ENCODE peak calls at places on chromosomes 4 and X, in seven cellular contexts. B is gastrocnemius medialis, Q is lung, W is AG10803, A is natural killer cell, L is fibroblast of lung, K is GM23338. G is an unnamed sample.

GRCh38 chr4:123672987-123673386 is 276.4 kb downstream of the SPRY1 start:
- DNase-seq in B (no peak), Q (no peak), W (peak), A (no peak), L (peak), K (no peak), G (no peak)

GRCh38 chrX:37846141-37846540 is 1.2 kb downstream of the DYNLT3 start:
- DNase-seq in B (no peak), Q (no peak), W (no peak), A (no peak), L (peak), K (no peak), G (no peak)

GRCh38 chrX:30060718-30061117 is 154.6 kb upstream of the MAGEB2 start:
- DNase-seq in B (no peak), Q (no peak), W (no peak), A (no peak), L (peak), K (peak), G (no peak)

GRCh38 chr4:133801858-133802257 is 399.7 kb downstream of the PABPC4L start:
- DNase-seq in B (no peak), Q (no peak), W (no peak), A (no peak), L (no peak), K (peak), G (no peak)

GRCh38 chr4:15149234-15149841 is 147.1 kb downstream of the CPEB2 start:
- DNase-seq in B (no peak), Q (no peak), W (peak), A (no peak), L (peak), K (no peak), G (peak)

GRCh38 chrX:8105531-8105930 is 65.5 kb downstream of the VCX2 start:
- DNase-seq in B (no peak), Q (no peak), W (no peak), A (no peak), L (no peak), K (no peak), G (no peak)

GRCh38 chr4:73450398-73451004 is 14.5 kb downstream of the AFP start:
- DNase-seq in B (no peak), Q (no peak), W (peak), A (no peak), L (peak), K (peak), G (no peak)

GRCh38 chr4:119697887-119698393 is 69.3 kb upstream of the PDE5A start:
- DNase-seq in B (no peak), Q (no peak), W (no peak), A (no peak), L (no peak), K (no peak), G (no peak)

GRCh38 chrX:39174761-39175417 is 373.6 kb downstream of the MID1IP1 start:
- DNase-seq in B (no peak), Q (no peak), W (no peak), A (peak), L (no peak), K (no peak), G (no peak)

GRCh38 chrX:18290200-18290599 is 64.3 kb downstream of the SCML2 start:
- DNase-seq in B (no peak), Q (no peak), W (peak), A (no peak), L (no peak), K (peak), G (no peak)

GRCh38 chrX:72121381-72121780 is 10.3 kb downstream of the RTL5 start:
- DNase-seq in B (peak), Q (peak), W (peak), A (peak), L (peak), K (no peak), G (no peak)

GRCh38 chrX:633655-634305 is 3.2 kb downstream of the SHOX start:
- DNase-seq in B (no peak), Q (no peak), W (no peak), A (no peak), L (no peak), K (peak), G (no peak)

GRCh38 chrX:129736491-129736890 is 2.3 kb upstream of the XPNPEP2 start:
- DNase-seq in B (no peak), Q (no peak), W (no peak), A (no peak), L (no peak), K (no peak), G (no peak)

GRCh38 chr4:23219779-23220408 is 527.2 kb downstream of the GBA3 start:
- DNase-seq in B (no peak), Q (no peak), W (no peak), A (no peak), L (no peak), K (peak), G (no peak)

GRCh38 chr4:159271857-159272256 is 169.0 kb downstream of the RAPGEF2 start:
- DNase-seq in B (no peak), Q (no peak), W (no peak), A (no peak), L (no peak), K (no peak), G (no peak)

GRCh38 chrX:37348237-37349130 is 680 bp upstream of the PRRG1 start:
- DNase-seq in B (no peak), Q (no peak), W (peak), A (no peak), L (peak), K (no peak), G (no peak)

GRCh38 chr4:82780398-82781231 is 18.0 kb downstream of the SCD5 start:
- DNase-seq in B (no peak), Q (peak), W (no peak), A (no peak), L (peak), K (peak), G (no peak)

GRCh38 chr4:181443003-181443402 is 800.2 kb upstream of the TENM3 start:
- DNase-seq in B (no peak), Q (no peak), W (no peak), A (no peak), L (no peak), K (no peak), G (no peak)

GRCh38 chr4:26176621-26177121 is 144.1 kb upstream of the RBPJ start:
- DNase-seq in B (no peak), Q (no peak), W (peak), A (no peak), L (peak), K (no peak), G (no peak)

GRCh38 chr4:80798082-80798481 is 232.4 kb upstream of the BMP3 start:
- DNase-seq in B (no peak), Q (no peak), W (no peak), A (no peak), L (no peak), K (no peak), G (no peak)

GRCh38 chr4:85127653-85128052 is 161.2 kb upstream of the WDFY3 start:
- DNase-seq in B (no peak), Q (no peak), W (peak), A (no peak), L (peak), K (peak), G (peak)

GRCh38 chr4:95421869-95422268 is 126.9 kb downstream of the UNC5C start:
- DNase-seq in B (no peak), Q (no peak), W (no peak), A (no peak), L (no peak), K (no peak), G (no peak)

GRCh38 chr4:95296052-95296451 is 252.7 kb downstream of the UNC5C start:
- DNase-seq in B (no peak), Q (no peak), W (no peak), A (no peak), L (no peak), K (no peak), G (no peak)

GRCh38 chrX:41737065-41737464 is 13.1 kb downstream of the GPR82 start:
- DNase-seq in B (no peak), Q (no peak), W (no peak), A (peak), L (no peak), K (no peak), G (no peak)

GRCh38 chrX:2934715-2935363 is 5.7 kb upstream of the ARSD start:
- DNase-seq in B (no peak), Q (no peak), W (no peak), A (no peak), L (no peak), K (no peak), G (no peak)

GRCh38 chr4:104979083-104979760 is 167.5 kb upstream of the TET2 start:
- DNase-seq in B (no peak), Q (no peak), W (no peak), A (no peak), L (no peak), K (no peak), G (no peak)

GRCh38 chr4:148823419-148823769 is 381.2 kb upstream of the NR3C2 start:
- DNase-seq in B (no peak), Q (no peak), W (no peak), A (no peak), L (no peak), K (no peak), G (no peak)

GRCh38 chrX:78104447-78105176 is 564 bp downstream of the PGK1 start:
- DNase-seq in B (peak), Q (peak), W (peak), A (peak), L (peak), K (peak), G (peak)

GRCh38 chr4:45662996-45663395 is 460.9 kb downstream of the GABRG1 start:
- DNase-seq in B (no peak), Q (peak), W (peak), A (no peak), L (peak), K (peak), G (no peak)

GRCh38 chrX:153746359-153746758 is 17.7 kb upstream of the PLXNB3 start:
- DNase-seq in B (no peak), Q (no peak), W (no peak), A (no peak), L (no peak), K (no peak), G (no peak)

GRCh38 chr4:744212-744841 is 38.7 kb downstream of the PCGF3 start:
- DNase-seq in B (no peak), Q (no peak), W (no peak), A (no peak), L (no peak), K (no peak), G (no peak)

GRCh38 chr4:107825072-107825789 is 499 bp downstream of the SGMS2 start:
- DNase-seq in B (no peak), Q (peak), W (peak), A (no peak), L (peak), K (peak), G (peak)

GRCh38 chr4:149884046-149884445 is 68.4 kb upstream of the IQCM start:
- DNase-seq in B (no peak), Q (no peak), W (peak), A (no peak), L (peak), K (no peak), G (no peak)

GRCh38 chr4:15717647-15718416 is 15.0 kb downstream of the BST1 start:
- DNase-seq in B (no peak), Q (no peak), W (no peak), A (no peak), L (no peak), K (no peak), G (no peak)

GRCh38 chr4:38979511-38980230 is 52.5 kb downstream of the TMEM156 start:
- DNase-seq in B (no peak), Q (no peak), W (peak), A (no peak), L (no peak), K (no peak), G (no peak)

GRCh38 chr4:63528592-63528991 is 880.7 kb downstream of the TECRL start:
- DNase-seq in B (no peak), Q (no peak), W (no peak), A (no peak), L (no peak), K (peak), G (no peak)
- TF ChIP-seq CTCF in B (no peak), Q (no peak), W (no peak), A (no peak), L (no peak), K (peak), G (no peak)

GRCh38 chrX:115553171-115553570 is 7.8 kb upstream of the PLS3 start:
- DNase-seq in B (no peak), Q (no peak), W (no peak), A (no peak), L (no peak), K (peak), G (no peak)

GRCh38 chrX:115549008-115549407 is 12.0 kb upstream of the PLS3 start:
- DNase-seq in B (no peak), Q (no peak), W (no peak), A (no peak), L (no peak), K (no peak), G (no peak)

DNA sequence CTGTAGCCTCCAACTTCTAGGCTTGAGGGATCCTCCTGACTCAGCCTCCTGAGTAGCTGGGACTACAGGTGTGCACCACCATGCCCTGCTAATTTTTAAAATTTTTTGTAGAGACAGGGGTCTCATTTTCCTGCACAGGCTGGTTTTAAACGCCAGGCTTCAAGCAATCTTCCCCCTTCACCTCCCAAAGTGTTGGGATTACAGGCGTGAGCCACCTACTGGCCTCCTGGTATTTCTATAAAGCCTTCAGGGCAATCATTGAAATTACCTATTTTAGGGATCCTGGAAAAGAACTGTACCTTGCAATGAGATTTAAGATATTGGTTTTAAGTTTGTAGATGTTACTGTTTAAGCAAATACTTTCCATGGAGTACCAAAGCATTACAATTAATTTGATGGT is 13.5 kb upstream of the PLS3 start:
- DNase-seq in B (no peak), Q (no peak), W (no peak), A (no peak), L (no peak), K (peak), G (no peak)
- TF ChIP-seq CTCF in B (no peak), Q (no peak), W (peak), A (no peak), L (peak), K (peak), G (no peak)

GRCh38 chr4:77697860-77698599 is 92.4 kb downstream of the CXCL13 start:
- DNase-seq in B (peak), Q (peak), W (peak), A (no peak), L (peak), K (peak), G (peak)
- TF ChIP-seq CTCF in B (peak), Q (no peak), W (peak), A (no peak), L (peak), K (peak), G (no peak)

GRCh38 chr4:10437735-10438134 is 19.5 kb downstream of the ZNF518B start:
- DNase-seq in B (no peak), Q (no peak), W (no peak), A (no peak), L (no peak), K (no peak), G (no peak)
- TF ChIP-seq CTCF in B (no peak), Q (no peak), W (no peak), A (no peak), L (no peak), K (no peak), G (no peak)

GRCh38 chr4:40842725-40843401 is 93.1 kb downstream of the NSUN7 start:
- DNase-seq in B (no peak), Q (no peak), W (no peak), A (no peak), L (no peak), K (no peak), G (no peak)

GRCh38 chr4:40845136-40845910 is 95.6 kb downstream of the NSUN7 start:
- DNase-seq in B (no peak), Q (no peak), W (peak), A (no peak), L (peak), K (no peak), G (no peak)

GRCh38 chr4:40842318-40842717 is 92.6 kb downstream of the NSUN7 start:
- DNase-seq in B (peak), Q (no peak), W (no peak), A (no peak), L (peak), K (no peak), G (no peak)

GRCh38 chr4:40844261-40844660 is 94.5 kb downstream of the NSUN7 start:
- DNase-seq in B (no peak), Q (no peak), W (no peak), A (no peak), L (no peak), K (no peak), G (no peak)

GRCh38 chr4:40843696-40844095 is 93.9 kb downstream of the NSUN7 start:
- DNase-seq in B (no peak), Q (no peak), W (no peak), A (no peak), L (no peak), K (peak), G (peak)
- TF ChIP-seq CTCF in B (peak), Q (no peak), W (no peak), A (no peak), L (no peak), K (peak), G (peak)

GRCh38 chrX:49106930-49107329 is 16.6 kb downstream of the GPKOW start:
- DNase-seq in B (no peak), Q (no peak), W (peak), A (no peak), L (peak), K (peak), G (no peak)
- TF ChIP-seq CTCF in B (no peak), Q (no peak), W (peak), A (no peak), L (peak), K (peak), G (no peak)

GRCh38 chrX:138026211-138026610 is 460.3 kb downstream of the ZIC3 start:
- DNase-seq in B (no peak), Q (no peak), W (no peak), A (no peak), L (no peak), K (peak), G (peak)
- TF ChIP-seq CTCF in B (no peak), Q (no peak), W (peak), A (no peak), L (peak), K (peak), G (no peak)

GRCh38 chrX:119635179-119635578 is 29.0 kb upstream of the NKRF start:
- DNase-seq in B (no peak), Q (no peak), W (no peak), A (no peak), L (no peak), K (no peak), G (no peak)

GRCh38 chrX:119635799-119636198 is 29.6 kb upstream of the NKRF start:
- DNase-seq in B (no peak), Q (no peak), W (no peak), A (no peak), L (no peak), K (peak), G (no peak)

GRCh38 chrX:119640621-119641020 is 34.4 kb upstream of the NKRF start:
- DNase-seq in B (no peak), Q (no peak), W (no peak), A (no peak), L (no peak), K (no peak), G (no peak)

GRCh38 chrX:119636419-119636818 is 30.2 kb upstream of the NKRF start:
- DNase-seq in B (no peak), Q (no peak), W (no peak), A (no peak), L (no peak), K (no peak), G (no peak)

DNA sequence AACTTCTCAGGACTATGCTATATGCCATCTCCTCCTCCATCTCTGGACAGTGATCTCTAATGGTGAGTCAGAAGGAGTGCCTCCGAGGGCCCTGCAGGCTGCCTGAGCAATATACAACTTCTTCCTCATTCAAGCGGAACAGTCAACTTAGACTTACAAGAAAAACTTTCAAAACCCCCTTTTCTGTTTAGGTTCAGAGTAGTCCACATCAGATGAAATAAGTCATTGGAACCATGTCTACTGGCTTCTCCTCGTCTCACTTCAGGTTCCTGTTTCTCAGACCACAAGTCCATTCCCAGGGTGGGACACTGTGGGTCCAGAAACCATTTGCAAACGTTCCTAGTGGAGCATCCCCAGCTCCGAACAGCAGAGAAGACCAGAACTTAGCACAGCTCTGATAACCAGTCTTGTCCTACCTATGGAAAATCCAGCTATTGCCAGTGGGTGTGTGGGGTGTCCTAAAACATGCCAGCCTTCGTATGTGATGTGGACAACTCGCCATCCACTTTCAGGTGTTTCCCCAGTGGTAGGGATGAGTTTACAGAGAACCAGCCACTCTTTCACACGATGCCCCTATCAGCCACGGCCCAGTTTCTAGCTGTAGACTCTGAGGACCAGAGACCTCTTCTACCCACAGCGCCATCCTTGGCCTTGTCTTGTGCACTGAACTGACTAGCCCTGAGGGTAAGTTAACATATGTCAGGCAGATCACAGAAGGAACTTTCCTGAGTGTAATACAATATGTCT is 32.7 kb upstream of the NKRF start:
- DNase-seq in B (no peak), Q (no peak), W (no peak), A (no peak), L (no peak), K (no peak), G (peak)
- TF ChIP-seq CTCF in B (no peak), Q (no peak), W (no peak), A (no peak), L (no peak), K (no peak), G (no peak)

G was measured in GM20000.